ENCODE peak calls at places on chromosomes 6 and 20, in four cellular contexts. G is activated CD4-positive, alpha-beta T cell treated with anti-CD3 and anti-CD28 coated beads, Interleukin-2, amount 10 ng/mL, durations not matched to agents 7 days and 5 days; S is activated gamma-delta T cell treated with anti-CD3 and anti-CD28 coated beads, Interleukin-2, amount 50 U/mL, for 16 hours; P is stimulated activated CD4-positive, alpha-beta T cell treated with anti-CD3 and anti-CD28 coated beads, Interleukin-12 subunit alpha, Interleukin-12 subunit beta, amount 100 ng/mL, for 4 hours. E is an unnamed sample.

GRCh38 chr6:31246051-31246495 is 25.8 kb downstream of the HLA-C start:
- DNase-seq in G (no peak), S (no peak), P (no peak), E (no peak)

GRCh38 chr6:167090171-167090570 is 32.7 kb upstream of the CCR6 start:
- DNase-seq in G (no peak), S (no peak), P (no peak), E (no peak)

GRCh38 chr20:31972481-31973386 is 4.8 kb downstream of the XKR7 start:
- DNase-seq in G (no peak), S (no peak), P (no peak), E (no peak)

GRCh38 chr6:41543087-41543486 is 3.1 kb upstream of the FOXP4 start:
- DNase-seq in G (no peak), S (no peak), P (no peak), E (no peak)

GRCh38 chr20:4193053-4193452 is 177.7 kb upstream of the RNF24 start:
- DNase-seq in G (no peak), S (no peak), P (no peak), E (no peak)

GRCh38 chr20:57498425-57499400 is 26.2 kb downstream of the CTCFL start:
- DNase-seq in G (peak), S (no peak), P (peak), E (no peak)

GRCh38 chr20:4836473-4836872 is 114.8 kb downstream of the PRND start:
- DNase-seq in G (no peak), S (no peak), P (no peak), E (no peak)

GRCh38 chr6:167757291-167757690 is 69.4 kb upstream of the AFDN start:
- DNase-seq in G (no peak), S (no peak), P (no peak), E (no peak)

GRCh38 chr6:34181903-34182302 is 36.0 kb upstream of the GRM4 start:
- DNase-seq in G (no peak), S (no peak), P (no peak), E (no peak)

GRCh38 chr6:139341060-139341459 is 33.4 kb downstream of the CITED2 start:
- DNase-seq in G (no peak), S (no peak), P (no peak), E (no peak)

GRCh38 chr6:44220913-44221290 is 2.5 kb upstream of the SLC29A1 start:
- DNase-seq in G (no peak), S (no peak), P (no peak), E (no peak)